ENCODE peak calls at places on chromosomes 5 and 9, in seven cellular contexts. J, H, E, T, I, G and Z are unnamed samples. For H3K36me3, the result is how much of the 10 kb centered on the place peaks cover.

GRCh38 chr5:3997670-3998069 is 402.0 kb downstream of the IRX1 start:
- DNase-seq in J (no peak), H (no peak), E (no peak), T (no peak), I (no peak), G (no peak), Z (no peak)

GRCh38 chr5:69414885-69415583 is at the start of gene MARVELD2:
- DNase-seq in J (peak), H (no peak), E (peak), T (peak), I (peak), G (peak), Z (peak)

GRCh38 chr5:178278358-178279023 is 45.9 kb upstream of the PHYKPL start:
- DNase-seq in J (no peak), H (no peak), E (no peak), T (no peak), I (no peak), G (no peak), Z (no peak)

GRCh38 chr9:130927995-130928900 is 10.8 kb downstream of the FIBCD1 start:
- DNase-seq in J (no peak), H (no peak), E (no peak), T (no peak), I (peak), G (peak), Z (peak)

GRCh38 chr5:175734016-175734415 is 76.1 kb downstream of the HRH2 start:
- DNase-seq in J (no peak), H (no peak), E (no peak), T (no peak), I (no peak), G (no peak), Z (no peak)

GRCh38 chr5:112228672-112229071 is 190.4 kb downstream of the EPB41L4A start:
- DNase-seq in J (peak), H (no peak), E (peak), T (peak), I (peak), G (peak), Z (peak)

GRCh38 chr9:136588663-136589464 is 43.0 kb upstream of the NOTCH1 start:
- DNase-seq in J (no peak), H (no peak), E (no peak), T (peak), I (no peak), G (no peak), Z (no peak)

GRCh38 chr5:1138445-1139207 is 26.8 kb upstream of the SLC12A7 start:
- DNase-seq in J (no peak), H (no peak), E (no peak), T (no peak), I (no peak), G (no peak), Z (no peak)

GRCh38 chr9:136960938-136961275 is 8.8 kb downstream of the LCN12 start:
- DNase-seq in J (no peak), H (no peak), E (no peak), T (no peak), I (no peak), G (no peak), Z (no peak)

GRCh38 chr5:177434437-177434836 is 8.0 kb downstream of the GRK6 start:
- DNase-seq in J (no peak), H (no peak), E (no peak), T (no peak), I (no peak), G (no peak), Z (no peak)

GRCh38 chr5:8457187-8458037 is 588.5 kb downstream of the MTRR start:
- DNase-seq in J (peak), H (no peak), E (peak), T (no peak), I (peak), G (peak), Z (peak)

GRCh38 chr5:68754536-68754935 is 339.3 kb upstream of the SLC30A5 start:
- DNase-seq in J (no peak), H (no peak), E (no peak), T (no peak), I (no peak), G (no peak), Z (no peak)

GRCh38 chr9:137410891-137411249 is 12.1 kb downstream of the EXD3 start:
- DNase-seq in J (no peak), H (no peak), E (no peak), T (no peak), I (no peak), G (no peak), Z (no peak)

GRCh38 chr5:6780802-6781391 is 67.7 kb downstream of the TENT4A start:
- DNase-seq in J (no peak), H (peak), E (no peak), T (peak), I (no peak), G (no peak), Z (no peak)

GRCh38 chr9:15935661-15936315 is 382.9 kb downstream of the CCDC171 start:
- DNase-seq in J (no peak), H (no peak), E (no peak), T (no peak), I (no peak), G (peak), Z (no peak)

GRCh38 chr9:107547772-107548297 is 58.3 kb upstream of the KLF4 start:
- DNase-seq in J (no peak), H (no peak), E (no peak), T (no peak), I (no peak), G (no peak), Z (no peak)

GRCh38 chr5:93735378-93735777 is 6.0 kb downstream of the POU5F2 start:
- DNase-seq in J (no peak), H (no peak), E (no peak), T (no peak), I (no peak), G (peak), Z (no peak)

GRCh38 chr5:13250450-13251291 is 693.8 kb downstream of the DNAH5 start:
- DNase-seq in J (no peak), H (peak), E (no peak), T (no peak), I (no peak), G (no peak), Z (peak)

GRCh38 chr5:105101597-105101996 is 1539.0 kb upstream of the NUDT12 start:
- DNase-seq in J (no peak), H (no peak), E (no peak), T (no peak), I (no peak), G (peak), Z (peak)

GRCh38 chr9:137647096-137647709 is 28.4 kb downstream of the EHMT1 start:
- DNase-seq in J (no peak), H (no peak), E (no peak), T (no peak), I (peak), G (no peak), Z (no peak)

GRCh38 chr5:59842999-59843398 is 50.5 kb downstream of the PDE4D start:
- DNase-seq in J (no peak), H (no peak), E (no peak), T (no peak), I (no peak), G (peak), Z (peak)

GRCh38 chr5:1550287-1551076 is 26.7 kb upstream of the LPCAT1 start:
- DNase-seq in J (no peak), H (no peak), E (no peak), T (no peak), I (no peak), G (no peak), Z (no peak)

GRCh38 chr5:148778891-148779290 is 47.5 kb upstream of the ADRB2 start:
- DNase-seq in J (no peak), H (no peak), E (no peak), T (no peak), I (no peak), G (no peak), Z (no peak)

GRCh38 chr9:114478459-114478858 is 26.8 kb downstream of the WHRN start:
- DNase-seq in J (no peak), H (no peak), E (no peak), T (no peak), I (no peak), G (no peak), Z (no peak)

GRCh38 chr5:34959323-34959722 is 30.0 kb downstream of the DNAJC21 start:
- DNase-seq in J (no peak), H (no peak), E (no peak), T (no peak), I (no peak), G (peak), Z (peak)

GRCh38 chr9:131839281-131840084 is 99.6 kb upstream of the RAPGEF1 start:
- DNase-seq in J (no peak), H (no peak), E (no peak), T (no peak), I (no peak), G (peak), Z (peak)

GRCh38 chr5:30804739-30805313 is 388.7 kb upstream of the CDH6 start:
- DNase-seq in J (no peak), H (no peak), E (no peak), T (peak), I (no peak), G (peak), Z (peak)

GRCh38 chr9:121721770-121722169 is 70.3 kb downstream of the DAB2IP start:
- DNase-seq in J (peak), H (no peak), E (no peak), T (no peak), I (peak), G (no peak), Z (no peak)

GRCh38 chr9:72977670-72978069 is 24.8 kb upstream of the ALDH1A1 start:
- DNase-seq in J (no peak), H (no peak), E (no peak), T (peak), I (no peak), G (no peak), Z (peak)

GRCh38 chr9:76419782-76420380 is 25.7 kb upstream of the RFK start:
- DNase-seq in J (no peak), H (peak), E (no peak), T (no peak), I (no peak), G (no peak), Z (peak)

GRCh38 chr9:92963831-92964606 is 16.7 kb downstream of the FGD3 start:
- DNase-seq in J (no peak), H (peak), E (no peak), T (peak), I (no peak), G (no peak), Z (no peak)

GRCh38 chr5:14429102-14429501 is 152.5 kb upstream of the OTULINL start:
- DNase-seq in J (no peak), H (no peak), E (no peak), T (peak), I (no peak), G (no peak), Z (no peak)

GRCh38 chr5:135229122-135229521 is 169.9 kb downstream of the MACROH2A1 start:
- DNase-seq in J (no peak), H (no peak), E (no peak), T (no peak), I (no peak), G (no peak), Z (no peak)

GRCh38 chr5:166074839-166075481 is 2216.5 kb upstream of the WWC1 start:
- DNase-seq in J (no peak), H (no peak), E (no peak), T (peak), I (no peak), G (no peak), Z (no peak)

GRCh38 chr5:72842816-72843215 is 26.4 kb downstream of the TNPO1 start:
- DNase-seq in J (no peak), H (peak), E (no peak), T (peak), I (no peak), G (peak), Z (peak)

GRCh38 chr5:53378590-53379247 is 101.7 kb upstream of the FST start:
- DNase-seq in J (no peak), H (no peak), E (no peak), T (no peak), I (no peak), G (peak), Z (peak)

GRCh38 chr5:153658151-153658550 is 167.7 kb downstream of the GRIA1 start:
- DNase-seq in J (no peak), H (no peak), E (no peak), T (no peak), I (no peak), G (no peak), Z (no peak)

GRCh38 chr5:134085411-134085810 is 29.1 kb upstream of the TCF7 start:
- DNase-seq in J (no peak), H (no peak), E (no peak), T (no peak), I (no peak), G (no peak), Z (no peak)

GRCh38 chr5:134086215-134086942 is 28.1 kb upstream of the TCF7 start:
- DNase-seq in J (no peak), H (no peak), E (no peak), T (no peak), I (no peak), G (no peak), Z (no peak)

GRCh38 chr5:134083517-134083916 is 31.0 kb upstream of the TCF7 start:
- DNase-seq in J (no peak), H (no peak), E (no peak), T (no peak), I (no peak), G (peak), Z (no peak)

GRCh38 chr5:134084166-134084565 is 30.3 kb upstream of the TCF7 start:
- DNase-seq in J (no peak), H (no peak), E (no peak), T (no peak), I (no peak), G (no peak), Z (no peak)

GRCh38 chr5:134084570-134084969 is 29.9 kb upstream of the TCF7 start:
- DNase-seq in J (no peak), H (no peak), E (no peak), T (no peak), I (no peak), G (no peak), Z (no peak)
- H3K36me3 ChIP-seq in J (under half), H (under half), E (under half), T (under half), I (under half), G (under half), Z (under half)

DNA sequence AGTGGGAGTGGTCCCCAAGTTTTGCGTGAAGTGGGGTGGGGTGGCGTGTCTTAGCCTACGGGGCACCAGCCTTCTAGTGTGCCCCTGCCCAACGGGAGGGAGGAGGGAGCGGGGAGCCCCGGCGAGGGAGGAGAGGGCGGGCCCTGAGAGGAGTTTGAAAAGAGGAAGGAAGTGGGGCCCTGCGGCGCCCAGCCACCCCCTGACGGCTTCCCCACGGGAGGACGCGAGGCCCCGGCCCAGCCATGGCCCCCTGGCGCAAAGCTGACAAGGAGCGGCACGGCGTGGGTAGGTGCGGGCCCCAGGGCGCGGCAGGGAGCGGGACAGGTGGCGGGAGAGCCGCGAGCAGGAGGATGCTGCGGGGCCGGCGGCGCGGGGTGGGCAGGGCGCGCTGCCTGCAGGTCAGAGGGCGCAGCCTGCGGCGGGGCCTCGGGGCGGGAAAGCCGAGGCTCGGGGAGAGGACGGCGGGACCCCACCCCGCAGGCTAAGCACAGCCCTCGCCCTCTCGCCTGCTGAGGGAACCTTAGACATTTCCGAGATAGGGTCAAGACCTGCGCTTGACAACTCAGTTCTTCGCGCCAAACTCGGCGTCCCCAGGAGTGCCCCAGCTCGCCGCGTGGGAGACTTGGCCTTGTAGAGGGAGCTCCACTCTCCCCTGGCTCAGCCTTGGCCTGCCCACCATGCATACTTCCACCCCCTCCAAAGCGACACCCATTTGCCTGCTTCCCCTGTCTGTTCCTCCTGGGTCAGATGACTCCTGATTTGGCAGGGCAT is at the start of gene DOCK2:
- DNase-seq in J (no peak), H (peak), E (peak), T (peak), I (peak), G (no peak), Z (no peak)
- H3K4me3 ChIP-seq in J (no peak), H (peak), E (peak), T (peak), I (peak), G (peak), Z (no peak)

DNA sequence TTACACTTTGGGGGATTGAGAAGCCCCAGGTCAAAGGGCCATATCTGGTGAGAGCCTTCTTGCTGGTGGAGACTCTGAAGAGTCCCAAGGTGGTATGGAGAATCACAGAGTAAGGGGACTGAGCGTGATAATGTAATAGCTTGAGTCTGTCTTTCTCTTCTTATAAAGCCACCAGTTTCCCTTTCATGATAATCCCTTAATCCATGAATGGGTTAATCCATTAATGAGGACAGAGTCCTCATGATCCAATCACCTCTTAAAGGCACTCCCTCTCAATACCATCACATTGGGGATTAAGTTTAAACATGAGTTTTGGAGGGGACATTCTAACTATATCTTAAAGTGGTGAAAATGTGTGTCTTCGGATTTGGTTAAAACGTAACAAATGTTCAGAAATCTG is 21.5 kb downstream of the WDR36 start:
- DNase-seq in J (no peak), H (no peak), E (no peak), T (no peak), I (no peak), G (no peak), Z (no peak)
- H3K36me3 ChIP-seq in J (under half), H (half or more), E (half or more), T (half or more), I (half or more), G (under half), Z (under half)

DNA sequence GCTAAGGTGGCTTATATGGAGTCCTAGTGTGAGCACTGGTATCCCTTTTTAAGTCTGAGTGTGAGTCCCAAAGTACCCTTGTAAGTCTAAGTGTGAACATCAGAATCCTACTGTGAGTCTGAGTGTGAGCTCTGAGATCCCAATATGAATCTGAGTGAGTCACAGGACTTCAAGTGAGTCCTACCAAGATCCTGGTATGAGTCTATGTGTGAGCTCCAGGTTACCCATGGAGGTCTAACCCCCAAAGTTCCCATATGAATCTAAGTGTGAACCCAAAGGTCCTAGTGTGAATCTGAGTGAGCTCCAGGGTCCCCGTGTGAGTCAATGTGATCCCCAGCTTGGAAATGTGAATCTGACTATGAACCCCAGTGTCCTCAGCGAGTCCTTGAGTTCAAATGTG is 2.3 kb downstream of the CNTFR start:
- DNase-seq in J (no peak), H (no peak), E (no peak), T (no peak), I (no peak), G (no peak), Z (peak)
- H3K4me3 ChIP-seq in J (no peak), H (no peak), E (no peak), T (no peak), I (no peak), G (no peak), Z (no peak)